ENCODE peak calls at places on chromosome 13, in ten cellular contexts. O, U, M, K, D, J, T, I, W and N are unnamed samples.

GRCh38 chr13:49610176-49610575 is 18.1 kb upstream of the ARL11 start:
- DNase-seq in J (no peak), U (no peak), T (no peak), D (no peak), M (no peak), I (no peak), K (no peak), W (no peak), O (no peak), N (no peak)

GRCh38 chr13:94280357-94280756 is 199.1 kb downstream of the DCT start:
- DNase-seq in K (no peak), I (no peak), O (no peak), D (no peak), T (peak; percentile 36), J (no peak), M (no peak), W (no peak), U (no peak), N (peak; percentile 4)

GRCh38 chr13:59542303-59542702 is 621.4 kb downstream of the DIAPH3 start:
- DNase-seq in O (no peak), M (no peak), J (no peak), K (no peak), W (no peak), D (no peak), I (no peak), U (no peak), T (no peak), N (no peak)

GRCh38 chr13:100035936-100036335 is 53.0 kb upstream of the PCCA start:
- DNase-seq in U (no peak), M (no peak), T (no peak), J (no peak), I (no peak), K (no peak), O (no peak), D (no peak), W (no peak), N (no peak)

GRCh38 chr13:72400859-72401258 is 326.6 kb downstream of the MZT1 start:
- DNase-seq in U (no peak), W (no peak), T (no peak), D (no peak), O (no peak), J (no peak), I (no peak), M (no peak), K (no peak), N (no peak)

GRCh38 chr13:23718916-23719470 is 148.8 kb downstream of the TNFRSF19 start:
- DNase-seq in O (no peak), D (no peak), I (no peak), T (peak; percentile 55), M (no peak), J (no peak), K (no peak), U (no peak), W (no peak), N (no peak)

GRCh38 chr13:31038834-31039552 is 106.5 kb downstream of the TEX26 start:
- DNase-seq in M (no peak), T (peak; percentile 44), U (no peak), J (no peak), K (no peak), D (no peak), I (no peak), O (no peak), W (no peak), N (no peak)

GRCh38 chr13:39037880-39038568 is at the start of the genes NHLRC3 and PROSER1:
- DNase-seq in K (peak; percentile 95), T (peak; percentile 88), I (peak; percentile 89), W (peak; percentile 97), J (peak; percentile 94), M (peak; percentile 91), D (peak; percentile 96), U (peak; percentile 92), O (peak; percentile 92), N (peak; percentile 84)

GRCh38 chr13:98315466-98315865 is 138.4 kb upstream of the RNF113B start:
- DNase-seq in D (no peak), K (peak; percentile 49), U (no peak), W (no peak), O (no peak), J (no peak), I (no peak), T (peak; percentile 71), M (no peak), N (no peak)

GRCh38 chr13:98311200-98311548 is 134.1 kb upstream of the RNF113B start:
- DNase-seq in W (no peak), D (no peak), I (no peak), O (no peak), U (no peak), J (no peak), K (no peak), T (no peak), M (no peak), N (no peak)

GRCh38 chr13:98313938-98314292 is 136.8 kb upstream of the RNF113B start:
- DNase-seq in O (no peak), J (no peak), M (peak; percentile 44), W (no peak), T (no peak), D (no peak), I (no peak), K (no peak), U (no peak), N (no peak)

GRCh38 chr13:98312606-98313005 is 135.5 kb upstream of the RNF113B start:
- DNase-seq in O (no peak), J (no peak), M (no peak), I (no peak), D (no peak), K (no peak), T (peak; percentile 22), U (no peak), W (no peak), N (no peak)

DNA sequence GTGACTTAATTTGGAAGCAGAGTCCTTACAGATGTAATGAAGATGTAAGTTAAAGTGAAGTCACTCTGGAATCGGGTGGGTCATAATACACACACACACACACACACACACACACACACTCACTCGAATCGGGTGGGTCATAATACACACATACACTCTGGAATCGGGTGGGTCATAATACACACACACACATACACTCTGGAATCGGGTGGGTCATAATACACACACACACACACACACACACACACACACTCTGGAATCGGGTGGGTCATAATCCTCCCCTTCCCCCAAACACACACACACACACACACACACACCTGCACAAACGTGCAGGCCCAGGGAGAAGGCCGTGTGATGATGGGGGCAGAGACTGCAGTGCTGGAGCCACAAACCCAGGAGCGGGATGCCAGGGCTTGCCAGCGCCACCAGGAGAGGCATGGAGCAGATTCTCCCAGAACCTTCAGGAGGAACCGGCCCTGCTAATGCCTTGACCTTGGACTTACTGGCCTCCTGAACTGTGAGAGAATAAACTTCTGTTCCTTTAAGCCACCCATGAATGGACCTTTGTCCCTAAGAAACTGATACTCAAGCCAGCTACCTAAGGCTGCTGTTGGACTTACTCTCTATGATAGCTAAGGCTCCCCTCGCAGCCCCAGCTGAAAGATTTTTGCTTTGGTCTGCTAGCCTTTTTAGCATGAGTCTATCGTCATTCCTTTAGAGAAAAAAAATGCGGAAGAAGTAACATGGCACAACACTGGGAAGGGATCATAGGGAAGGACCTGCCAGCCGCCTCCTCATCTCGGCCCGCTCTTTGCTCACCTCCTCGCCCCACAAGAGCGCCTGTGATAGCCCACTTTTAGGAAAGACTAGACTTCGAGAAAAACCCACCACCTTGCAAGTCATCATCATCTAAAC is 136.2 kb upstream of the RNF113B start:
- DNase-seq in O (no peak), T (no peak), J (no peak), W (no peak), I (peak; percentile 52), K (no peak), D (no peak), U (no peak), M (no peak), N (no peak)
- H3K9me3 ChIP-seq in O (no peaks in the 10 kb centered on the region), T (no peaks in the 10 kb centered on the region), J (no peaks in the 10 kb centered on the region), W (no peaks in the 10 kb centered on the region), I (no peaks in the 10 kb centered on the region), K (no peaks in the 10 kb centered on the region), D (no peaks in the 10 kb centered on the region), U (no peaks in the 10 kb centered on the region), M (no peaks in the 10 kb centered on the region), N (no peaks in the 10 kb centered on the region)

DNA sequence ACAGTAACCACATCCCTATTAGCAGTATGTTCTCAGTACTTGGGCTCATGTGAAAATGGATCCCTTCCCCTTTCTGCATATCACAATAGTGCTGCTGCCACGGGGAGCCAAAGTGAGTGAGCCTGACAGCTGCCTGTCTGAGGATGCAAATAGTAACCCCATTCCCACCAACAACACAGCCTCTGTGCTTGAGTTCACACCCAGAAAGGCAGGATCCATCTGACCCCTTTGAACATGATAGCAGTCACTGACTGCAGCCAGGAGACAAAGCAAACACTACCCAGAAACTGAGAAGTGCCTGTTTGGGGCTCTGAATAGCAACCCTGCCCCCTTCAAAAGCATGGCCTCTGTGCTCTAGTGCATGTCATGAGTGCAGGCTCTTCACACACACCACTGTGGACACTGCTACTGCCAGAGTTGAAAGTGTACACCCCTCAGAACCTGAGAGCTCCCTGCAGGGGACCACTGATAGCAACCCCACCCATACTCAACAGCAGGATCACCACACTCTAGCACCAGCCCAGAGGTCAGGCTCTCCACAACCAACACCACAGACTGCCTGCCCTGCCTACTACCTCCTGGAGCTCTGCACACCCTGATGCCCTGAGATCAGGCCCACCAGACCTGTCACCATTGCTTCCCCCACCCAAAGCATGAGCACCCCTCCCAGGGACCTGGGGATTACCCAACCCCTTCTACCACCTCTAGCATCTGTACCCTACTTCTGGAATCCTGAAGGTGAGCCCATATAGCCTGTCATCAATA is 1563.5 kb upstream of the PRR20A start:
- DNase-seq in M (no peak), T (no peak), D (no peak), K (no peak), W (no peak), U (no peak), O (no peak), J (no peak), I (no peak), N (no peak)
- H3K4me3 ChIP-seq in M (no peak overlapping the region), T (no peak overlapping the region), D (no peak overlapping the region), K (no peak overlapping the region), W (no peak overlapping the region), U (no peak overlapping the region), O (no peak overlapping the region), J (no peak overlapping the region), I (no peak overlapping the region), N (no peak overlapping the region)

DNA sequence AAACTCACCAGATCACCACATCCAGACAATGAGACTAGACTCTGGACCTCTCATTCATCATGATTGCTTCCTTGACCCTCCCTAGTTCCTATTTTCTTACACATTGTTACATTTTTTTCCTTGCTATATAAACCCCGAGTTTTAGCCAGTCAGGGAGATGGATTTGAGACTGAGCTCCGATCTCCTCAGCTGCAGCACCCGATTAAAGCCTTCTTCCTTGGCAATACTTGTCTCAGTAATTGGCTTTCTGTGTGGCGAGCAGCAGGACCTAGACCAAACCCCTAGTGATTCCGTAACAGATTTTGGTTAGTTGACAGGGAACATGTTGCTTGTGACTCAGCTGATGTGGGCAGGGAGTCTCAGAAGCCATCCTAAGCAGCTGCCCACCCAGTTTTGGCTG is 44.0 kb downstream of the SUCLA2 start:
- DNase-seq in T (no peak), M (no peak), W (no peak), U (no peak), K (no peak), I (no peak), D (no peak), J (no peak), O (no peak), N (no peak)
- H3K9me3 ChIP-seq in T (peaks cover 8% of the 10 kb centered on the region), M (no peaks in the 10 kb centered on the region), W (no peaks in the 10 kb centered on the region), U (peaks cover 13% of the 10 kb centered on the region), K (no peaks in the 10 kb centered on the region), I (peaks cover 34% of the 10 kb centered on the region), D (no peaks in the 10 kb centered on the region), J (no peaks in the 10 kb centered on the region), O (peaks cover 25% of the 10 kb centered on the region), N (peaks cover 26% of the 10 kb centered on the region)

DNA sequence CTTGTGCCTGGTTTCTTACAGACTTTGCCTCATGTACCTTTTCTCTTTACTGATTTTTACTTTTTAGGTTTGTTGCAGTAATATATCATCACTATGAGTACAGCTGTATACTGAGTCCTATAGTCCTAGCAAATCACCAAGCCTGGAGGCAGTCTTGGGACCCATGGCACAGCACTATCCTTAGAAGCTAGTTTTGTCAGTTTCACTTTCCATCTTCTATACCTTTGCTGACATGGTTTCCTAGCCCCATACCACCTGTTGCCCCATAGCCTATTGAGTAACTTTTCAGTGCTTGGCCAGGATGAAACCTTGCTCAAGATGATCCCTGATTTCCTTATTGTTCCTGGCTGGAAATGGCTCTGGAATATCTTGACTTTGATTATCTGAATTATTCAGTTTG is 826.4 kb downstream of the GPC5 start:
- DNase-seq in J (no peak), T (no peak), M (no peak), I (no peak), D (no peak), W (no peak), K (no peak), O (no peak), U (no peak), N (no peak)
- H3K4me3 ChIP-seq in J (no peak overlapping the region), T (no peak overlapping the region), M (no peak overlapping the region), I (no peak overlapping the region), D (no peak overlapping the region), W (no peak overlapping the region), K (no peak overlapping the region), O (no peak overlapping the region), U (no peak overlapping the region), N (no peak overlapping the region)